ENCODE peak calls at places on chromosomes 5 and 9, in ten cellular contexts. M, W, V, L, Q, D, X, P, H and N are unnamed samples.

GRCh38 chr5:54470677-54471076 is 15.2 kb downstream of the HSPB3 start:
- DNase-seq in M (no peak), W (no peak), V (peak), L (no peak), Q (no peak), D (no peak), X (no peak), P (no peak), H (peak), N (no peak)

GRCh38 chr9:104557179-104557634 is 11.8 kb upstream of the OR13C8 start:
- DNase-seq in M (no peak), W (no peak), V (no peak), L (peak), Q (no peak), D (no peak), X (no peak), P (no peak), H (no peak), N (no peak)

GRCh38 chr9:104553261-104553660 is 15.7 kb upstream of the OR13C8 start:
- DNase-seq in M (no peak), W (no peak), V (no peak), L (no peak), Q (no peak), D (no peak), X (no peak), P (peak), H (no peak), N (no peak)

GRCh38 chr5:150613991-150614650 is 26.3 kb upstream of the SYNPO start:
- DNase-seq in M (no peak), W (peak), V (peak), L (no peak), Q (peak), D (no peak), X (no peak), P (no peak), H (no peak), N (no peak)

GRCh38 chr5:100108883-100109282 is 426.3 kb upstream of the FAM174A start:
- DNase-seq in M (no peak), W (no peak), V (no peak), L (no peak), Q (no peak), D (no peak), X (no peak), P (no peak), H (no peak), N (no peak)

GRCh38 chr9:1879501-1879900 is 135.6 kb upstream of the SMARCA2 start:
- DNase-seq in M (no peak), W (no peak), V (no peak), L (no peak), Q (no peak), D (no peak), X (no peak), P (no peak), H (no peak), N (peak)

GRCh38 chr5:56588636-56589485 is 226.5 kb upstream of the MAP3K1 start:
- DNase-seq in M (peak), W (peak), V (peak), L (peak), Q (peak), D (peak), X (no peak), P (no peak), H (no peak), N (peak)

GRCh38 chr5:84863020-84863419 is 478.3 kb upstream of the EDIL3 start:
- DNase-seq in M (no peak), W (no peak), V (no peak), L (no peak), Q (no peak), D (no peak), X (no peak), P (no peak), H (no peak), N (no peak)

GRCh38 chr9:114238919-114239879 is 83.7 kb upstream of the ORM1 start:
- DNase-seq in M (no peak), W (no peak), V (no peak), L (peak), Q (peak), D (no peak), X (no peak), P (no peak), H (no peak), N (no peak)

GRCh38 chr5:57488308-57488955 is 5.8 kb upstream of the ACTBL2 start:
- DNase-seq in M (no peak), W (no peak), V (no peak), L (no peak), Q (no peak), D (no peak), X (no peak), P (peak), H (no peak), N (peak)

GRCh38 chr5:134911285-134912215 is 6.6 kb downstream of the PCBD2 start:
- DNase-seq in M (no peak), W (no peak), V (no peak), L (no peak), Q (no peak), D (no peak), X (no peak), P (no peak), H (no peak), N (no peak)

GRCh38 chr5:17952231-17952630 is 318.0 kb downstream of the TAF11L14 start:
- DNase-seq in M (no peak), W (no peak), V (no peak), L (no peak), Q (no peak), D (no peak), X (no peak), P (no peak), H (no peak), N (no peak)

GRCh38 chr5:75928992-75929391 is 154.2 kb upstream of the SV2C start:
- DNase-seq in M (no peak), W (no peak), V (no peak), L (no peak), Q (no peak), D (no peak), X (no peak), P (no peak), H (no peak), N (no peak)

GRCh38 chr5:139698461-139699146 is 50.5 kb downstream of the CXXC5 start:
- DNase-seq in M (peak), W (peak), V (peak), L (peak), Q (peak), D (peak), X (no peak), P (no peak), H (peak), N (peak)

GRCh38 chr9:32705059-32705458 is 69.6 kb upstream of the TAF1L start:
- DNase-seq in M (no peak), W (no peak), V (no peak), L (no peak), Q (no peak), D (no peak), X (no peak), P (peak), H (no peak), N (no peak)

GRCh38 chr9:967436-967835 is 9.0 kb upstream of the DMRT3 start:
- DNase-seq in M (no peak), W (no peak), V (no peak), L (peak), Q (no peak), D (no peak), X (no peak), P (no peak), H (no peak), N (no peak)

GRCh38 chr9:70428781-70429180 is 14.3 kb upstream of the KLF9 start:
- DNase-seq in M (no peak), W (no peak), V (no peak), L (no peak), Q (no peak), D (no peak), X (no peak), P (no peak), H (no peak), N (no peak)

GRCh38 chr5:133293953-133294352 is 242.1 kb downstream of the HSPA4 start:
- DNase-seq in M (no peak), W (no peak), V (no peak), L (no peak), Q (no peak), D (no peak), X (no peak), P (no peak), H (no peak), N (no peak)

GRCh38 chr5:101012880-101013279 is 109.8 kb upstream of the ST8SIA4 start:
- DNase-seq in M (no peak), W (no peak), V (no peak), L (peak), Q (no peak), D (no peak), X (no peak), P (peak), H (no peak), N (no peak)

GRCh38 chr5:180315762-180316212 is 23.9 kb upstream of the MAPK9 start:
- DNase-seq in M (no peak), W (peak), V (peak), L (peak), Q (peak), D (peak), X (peak), P (peak), H (no peak), N (peak)

GRCh38 chr9:120692901-120693573 is 21.2 kb downstream of the MEGF9 start:
- DNase-seq in M (no peak), W (no peak), V (no peak), L (peak), Q (no peak), D (no peak), X (no peak), P (no peak), H (no peak), N (peak)

GRCh38 chr5:172162348-172162747 is 25.7 kb downstream of the STK10 start:
- DNase-seq in M (no peak), W (no peak), V (no peak), L (no peak), Q (no peak), D (no peak), X (no peak), P (peak), H (no peak), N (no peak)

GRCh38 chr9:77896269-77897245 is 135.1 kb downstream of the GNAQ start:
- DNase-seq in M (no peak), W (no peak), V (no peak), L (peak), Q (no peak), D (no peak), X (no peak), P (no peak), H (no peak), N (no peak)

DNA sequence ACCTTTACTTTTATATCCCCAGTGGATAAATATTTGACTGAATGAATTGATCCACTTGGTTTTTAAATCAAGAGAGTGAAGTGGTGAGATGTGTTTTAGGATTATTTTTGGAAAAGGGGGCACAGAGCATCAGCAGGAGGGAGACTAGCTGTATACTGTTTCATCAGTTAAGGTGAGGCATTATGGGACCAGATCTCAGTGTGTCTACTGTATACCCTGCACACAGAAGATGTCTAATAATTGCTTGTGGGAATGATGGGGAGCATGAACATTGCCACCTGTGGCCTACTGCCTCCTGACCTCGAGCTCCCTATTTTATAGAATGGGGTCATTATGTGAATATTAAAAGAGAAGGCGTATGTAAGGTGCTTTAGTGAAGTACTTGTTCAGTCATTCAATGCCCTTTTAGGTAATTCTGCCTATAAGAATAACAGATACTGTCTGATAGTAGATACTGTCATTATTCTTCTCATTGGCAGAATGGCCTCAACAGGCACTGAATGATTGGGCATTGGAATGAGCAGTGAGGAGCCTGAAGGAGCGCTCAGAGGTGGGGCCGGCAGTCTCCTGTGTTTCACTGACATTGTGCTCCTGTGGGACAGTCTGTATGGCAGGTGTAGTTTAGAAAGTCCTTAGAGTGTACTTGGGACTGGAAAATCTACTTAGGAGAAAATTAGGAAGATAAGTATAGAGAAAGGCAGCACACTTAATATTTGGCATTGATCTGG is 47.4 kb upstream of the FAM120AOS start:
- DNase-seq in M (no peak), W (no peak), V (no peak), L (no peak), Q (no peak), D (no peak), X (no peak), P (no peak), H (no peak), N (no peak)
- H3K4me3 ChIP-seq in M (peak), W (no peak), V (peak), L (no peak), Q (peak), D (no peak), X (no peak), P (peak), H (no peak), N (no peak)

GRCh38 chr9:130932220-130933069 is 6.6 kb downstream of the FIBCD1 start:
- DNase-seq in M (no peak), W (no peak), V (no peak), L (peak), Q (peak), D (no peak), X (no peak), P (peak), H (no peak), N (peak)
- TF ChIP-seq CTCF in M (no peak), W (peak), V (no peak), L (no peak), Q (peak), D (no peak), X (no peak), P (peak), H (peak), N (no peak)

GRCh38 chr5:142641681-142642080 is 44.2 kb downstream of the FGF1 start:
- DNase-seq in M (no peak), W (no peak), V (no peak), L (no peak), Q (no peak), D (no peak), X (no peak), P (no peak), H (no peak), N (no peak)
- H3K4me3 ChIP-seq in M (no peak), W (no peak), V (no peak), L (no peak), Q (no peak), D (no peak), X (no peak), P (no peak), H (no peak), N (no peak)

GRCh38 chr5:146947181-146947941 is 68.8 kb upstream of the PPP2R2B start:
- DNase-seq in M (no peak), W (no peak), V (no peak), L (peak), Q (no peak), D (no peak), X (peak), P (peak), H (no peak), N (peak)
- TF ChIP-seq CTCF in M (no peak), W (peak), V (no peak), L (peak), Q (no peak), D (peak), X (peak), P (peak), H (no peak), N (no peak)

GRCh38 chr5:119287547-119288073 is 68.2 kb upstream of the TNFAIP8 start:
- DNase-seq in M (no peak), W (no peak), V (no peak), L (peak), Q (no peak), D (no peak), X (no peak), P (peak), H (no peak), N (peak)
- H3K4me3 ChIP-seq in M (no peak), W (no peak), V (no peak), L (no peak), Q (no peak), D (no peak), X (no peak), P (peak), H (peak), N (peak)

DNA sequence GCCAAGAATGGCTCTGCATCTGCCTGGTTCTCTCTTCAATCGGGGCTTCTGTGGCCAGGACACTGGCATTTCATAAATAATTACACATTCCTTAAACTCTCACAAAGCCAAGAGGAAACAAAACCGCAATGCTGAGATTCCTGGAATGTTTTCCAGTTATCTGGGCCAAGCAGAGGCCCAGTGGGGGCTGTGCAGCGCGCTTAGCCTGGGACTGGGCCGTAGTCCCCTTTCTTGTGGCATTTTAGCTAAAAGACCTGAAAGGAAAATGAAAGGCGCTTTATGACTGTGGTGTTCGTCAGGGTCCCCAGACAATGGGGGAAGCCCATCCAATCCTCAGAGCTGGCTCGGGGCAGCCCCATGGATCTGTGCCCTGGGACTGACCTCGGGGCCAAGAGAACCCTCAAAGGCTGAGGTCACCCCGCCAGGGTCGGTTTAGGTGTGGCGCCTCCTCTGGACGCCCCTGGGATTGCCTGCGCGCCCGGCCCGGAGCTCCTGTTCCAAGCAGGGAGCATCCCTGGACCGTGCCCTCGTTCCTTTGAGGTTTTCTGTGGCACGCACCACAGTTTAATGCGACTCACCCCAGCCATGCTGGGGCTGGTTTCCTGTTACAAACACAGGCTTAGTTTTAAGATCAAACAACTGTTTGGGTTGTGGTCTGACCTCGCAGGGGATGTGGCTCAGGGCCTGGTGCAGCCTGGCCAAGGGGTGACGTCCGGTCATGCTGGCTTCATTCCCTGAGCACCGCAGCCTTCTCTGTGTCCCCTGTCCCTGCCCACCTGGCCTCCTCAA is 51.5 kb upstream of the NKD2 start:
- DNase-seq in M (peak), W (peak), V (no peak), L (peak), Q (no peak), D (no peak), X (no peak), P (peak), H (peak), N (peak)
- TF ChIP-seq CTCF in M (no peak), W (peak), V (no peak), L (peak), Q (no peak), D (no peak), X (peak), P (peak), H (peak), N (no peak)